ENCODE peak calls at places on chromosomes 6 and 20, in nine cellular contexts. P is psoas muscle, Y is tibial nerve, B is heart left ventricle, M is spleen, A is HCT116, R is suprapubic skin, K is neural progenitor cell, F is hepatocyte. T is an unnamed sample. For H3K27me3 and H3K4me1, the result is how much of the 10 kb centered on the place peaks cover.

GRCh38 chr6:108837236-108837971 is 10.8 kb upstream of the ARMC2 start:
- DNase-seq in P (no peak), Y (no peak), B (no peak), M (no peak), A (no peak), R (no peak), K (no peak), F (no peak), T (no peak)

GRCh38 chr6:7528565-7528964 is 12.9 kb upstream of the DSP start:
- DNase-seq in P (no peak), Y (no peak), B (no peak), M (no peak), A (no peak), R (no peak), K (no peak), F (no peak), T (peak)

GRCh38 chr6:4606016-4606415 is 170.2 kb upstream of the CDYL start:
- DNase-seq in P (no peak), Y (no peak), B (no peak), M (no peak), A (no peak), R (no peak), K (no peak), F (no peak), T (no peak)

GRCh38 chr20:945841-946240 is 29.7 kb upstream of the ANGPT4 start:
- DNase-seq in P (no peak), Y (no peak), B (no peak), M (no peak), A (no peak), R (no peak), K (peak), F (no peak), T (no peak)

GRCh38 chr6:11363881-11364576 is 131.6 kb upstream of the NEDD9 start:
- DNase-seq in P (no peak), Y (no peak), B (no peak), M (no peak), A (no peak), R (no peak), K (no peak), F (no peak), T (peak)

GRCh38 chr6:9334979-9335378 is 899.6 kb upstream of the SLC35B3 start:
- DNase-seq in P (no peak), Y (no peak), B (no peak), M (no peak), A (no peak), R (no peak), K (no peak), F (no peak), T (no peak)

GRCh38 chr20:58700823-58701222 is 8.2 kb downstream of the NPEPL1 start:
- DNase-seq in P (no peak), Y (no peak), B (no peak), M (peak), A (no peak), R (peak), K (no peak), F (no peak), T (no peak)

GRCh38 chr20:46520976-46521579 is 7.7 kb upstream of the ZNF334 start:
- DNase-seq in P (peak), Y (peak), B (no peak), M (peak), A (peak), R (no peak), K (peak), F (peak), T (peak)

GRCh38 chr6:77930945-77931344 is 278.1 kb downstream of the MEI4 start:
- DNase-seq in P (no peak), Y (no peak), B (no peak), M (no peak), A (no peak), R (no peak), K (no peak), F (no peak), T (no peak)

GRCh38 chr6:53290547-53291510 is 57.9 kb downstream of the ELOVL5 start:
- DNase-seq in P (no peak), Y (no peak), B (no peak), M (no peak), A (no peak), R (no peak), K (no peak), F (no peak), T (no peak)

GRCh38 chr20:63101781-63102719 is 95.3 kb upstream of the BHLHE23 start:
- DNase-seq in P (peak), Y (peak), B (peak), M (peak), A (no peak), R (peak), K (peak), F (peak), T (peak)

GRCh38 chr6:46953921-46954320 is 32.2 kb upstream of the ADGRF5 start:
- DNase-seq in P (no peak), Y (no peak), B (no peak), M (no peak), A (no peak), R (no peak), K (no peak), F (no peak), T (no peak)

GRCh38 chr6:46949662-46950280 is 28.0 kb upstream of the ADGRF5 start:
- DNase-seq in P (peak), Y (peak), B (peak), M (no peak), A (no peak), R (no peak), K (no peak), F (no peak), T (no peak)

GRCh38 chr6:46959419-46959818 is 37.7 kb upstream of the ADGRF5 start:
- DNase-seq in P (no peak), Y (no peak), B (no peak), M (no peak), A (no peak), R (no peak), K (no peak), F (no peak), T (no peak)

GRCh38 chr6:46956409-46956808 is 34.7 kb upstream of the ADGRF5 start:
- DNase-seq in P (no peak), Y (no peak), B (no peak), M (no peak), A (no peak), R (no peak), K (no peak), F (no peak), T (no peak)

GRCh38 chr6:46954819-46955520 is 33.2 kb upstream of the ADGRF5 start:
- DNase-seq in P (no peak), Y (no peak), B (no peak), M (no peak), A (no peak), R (no peak), K (no peak), F (no peak), T (peak)
- TF ChIP-seq CTCF in P (no peak), Y (no peak), B (no peak), M (no peak), A (no peak), R (no peak), K (no peak), F (no peak), T (no peak)

GRCh38 chr6:128046033-128046432 is 145.2 kb upstream of the THEMIS start:
- DNase-seq in P (no peak), Y (no peak), B (no peak), M (no peak), A (no peak), R (no peak), K (no peak), F (no peak), T (no peak)
- H3K27me3 ChIP-seq in P (under half), Y (under half), B (under half), M (under half), A (under half), R (under half), K (under half), F (under half), T (under half)

GRCh38 chr6:170283212-170284081 is 7.4 kb downstream of the DLL1 start:
- DNase-seq in P (no peak), Y (no peak), B (no peak), M (peak), A (no peak), R (no peak), K (no peak), F (no peak), T (no peak)
- H3K4me1 ChIP-seq in P (under half), Y (under half), B (under half), M (half or more), A (under half), R (under half), K (under half), F (under half), T (under half)

GRCh38 chr6:112342511-112342910 is 4.6 kb upstream of the RFPL4B start:
- DNase-seq in P (no peak), Y (no peak), B (no peak), M (no peak), A (no peak), R (no peak), K (no peak), F (no peak), T (no peak)

GRCh38 chr6:112332274-112332673 is 14.9 kb upstream of the RFPL4B start:
- DNase-seq in P (no peak), Y (no peak), B (no peak), M (no peak), A (no peak), R (no peak), K (no peak), F (no peak), T (peak)

GRCh38 chr6:112335736-112336135 is 11.4 kb upstream of the RFPL4B start:
- DNase-seq in P (no peak), Y (no peak), B (no peak), M (no peak), A (no peak), R (no peak), K (no peak), F (no peak), T (no peak)

GRCh38 chr6:112338310-112338709 is 8.8 kb upstream of the RFPL4B start:
- DNase-seq in P (no peak), Y (no peak), B (no peak), M (no peak), A (no peak), R (no peak), K (no peak), F (no peak), T (no peak)

GRCh38 chr6:112337209-112337638 is 9.9 kb upstream of the RFPL4B start:
- DNase-seq in P (peak), Y (peak), B (peak), M (no peak), A (peak), R (peak), K (peak), F (peak), T (peak)
- TF ChIP-seq CTCF in P (peak), Y (peak), B (peak), M (no peak), A (peak), R (no peak), K (peak), F (peak), T (peak)

GRCh38 chr6:84773431-84774173 is 9.2 kb upstream of the TBX18 start:
- DNase-seq in P (peak), Y (peak), B (no peak), M (peak), A (no peak), R (peak), K (peak), F (peak), T (peak)

GRCh38 chr6:84773133-84773430 is 8.7 kb upstream of the TBX18 start:
- DNase-seq in P (no peak), Y (no peak), B (no peak), M (no peak), A (no peak), R (peak), K (peak), F (no peak), T (no peak)

GRCh38 chr6:84771732-84772131 is 7.3 kb upstream of the TBX18 start:
- DNase-seq in P (no peak), Y (no peak), B (no peak), M (no peak), A (no peak), R (no peak), K (peak), F (no peak), T (no peak)

GRCh38 chr6:84774174-84775158 is 10.1 kb upstream of the TBX18 start:
- DNase-seq in P (peak), Y (peak), B (peak), M (peak), A (no peak), R (peak), K (peak), F (peak), T (no peak)

DNA sequence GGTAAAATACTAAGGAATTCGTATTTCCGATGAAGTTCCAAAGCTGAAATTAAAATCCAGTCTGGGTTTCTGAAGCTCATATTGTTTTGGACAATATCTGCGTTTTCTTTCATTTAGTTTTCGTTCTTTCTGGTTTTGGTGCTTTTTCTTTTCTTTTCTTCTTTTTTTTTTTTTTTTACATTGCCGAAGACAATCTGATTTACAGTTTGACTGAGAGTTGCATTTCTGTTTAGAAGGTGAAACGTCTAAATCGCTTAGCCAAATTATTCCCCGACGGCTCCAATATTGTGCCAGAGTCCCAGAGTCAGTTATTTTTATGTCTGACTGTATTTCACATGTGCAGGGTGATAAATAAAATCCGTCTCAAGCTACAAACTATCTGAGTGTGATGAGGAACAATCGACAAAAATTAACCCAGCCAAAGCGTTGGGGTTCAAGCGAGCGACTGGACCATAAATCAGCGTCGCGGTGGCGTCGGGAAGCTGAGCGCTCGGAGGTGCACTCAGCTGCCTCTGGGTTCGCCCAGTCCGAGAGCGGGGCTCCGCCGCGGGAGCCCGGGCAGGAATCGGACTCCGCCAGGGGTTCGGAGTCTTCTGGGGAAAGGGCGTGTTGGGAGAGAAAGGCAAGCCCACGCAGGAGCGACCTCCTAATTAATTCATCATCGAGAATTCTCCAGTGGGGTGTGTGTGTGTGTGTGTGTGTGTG is 8.2 kb upstream of the TBX18 start:
- DNase-seq in P (no peak), Y (no peak), B (no peak), M (peak), A (no peak), R (no peak), K (peak), F (no peak), T (no peak)
- H3K27me3 ChIP-seq in P (under half), Y (under half), B (half or more), M (half or more), A (under half), R (half or more), K (half or more), F (half or more), T (half or more)

GRCh38 chr20:3904224-3904623 is 15.0 kb downstream of the PANK2 start:
- DNase-seq in P (no peak), Y (no peak), B (no peak), M (no peak), A (no peak), R (no peak), K (no peak), F (no peak), T (no peak)

GRCh38 chr20:3902446-3902845 is 13.3 kb downstream of the PANK2 start:
- DNase-seq in P (no peak), Y (no peak), B (no peak), M (no peak), A (no peak), R (no peak), K (no peak), F (no peak), T (no peak)

GRCh38 chr20:3900187-3900604 is 11.0 kb downstream of the PANK2 start:
- DNase-seq in P (no peak), Y (no peak), B (no peak), M (no peak), A (no peak), R (no peak), K (no peak), F (no peak), T (no peak)

GRCh38 chr20:3901028-3901746 is 12.0 kb downstream of the PANK2 start:
- DNase-seq in P (no peak), Y (no peak), B (no peak), M (no peak), A (no peak), R (no peak), K (no peak), F (no peak), T (no peak)

GRCh38 chr20:3902041-3902440 is 12.9 kb downstream of the PANK2 start:
- DNase-seq in P (no peak), Y (no peak), B (no peak), M (no peak), A (no peak), R (no peak), K (no peak), F (no peak), T (no peak)
- H3K4me1 ChIP-seq in P (under half), Y (half or more), B (under half), M (half or more), A (under half), R (half or more), K (under half), F (under half), T (under half)

DNA sequence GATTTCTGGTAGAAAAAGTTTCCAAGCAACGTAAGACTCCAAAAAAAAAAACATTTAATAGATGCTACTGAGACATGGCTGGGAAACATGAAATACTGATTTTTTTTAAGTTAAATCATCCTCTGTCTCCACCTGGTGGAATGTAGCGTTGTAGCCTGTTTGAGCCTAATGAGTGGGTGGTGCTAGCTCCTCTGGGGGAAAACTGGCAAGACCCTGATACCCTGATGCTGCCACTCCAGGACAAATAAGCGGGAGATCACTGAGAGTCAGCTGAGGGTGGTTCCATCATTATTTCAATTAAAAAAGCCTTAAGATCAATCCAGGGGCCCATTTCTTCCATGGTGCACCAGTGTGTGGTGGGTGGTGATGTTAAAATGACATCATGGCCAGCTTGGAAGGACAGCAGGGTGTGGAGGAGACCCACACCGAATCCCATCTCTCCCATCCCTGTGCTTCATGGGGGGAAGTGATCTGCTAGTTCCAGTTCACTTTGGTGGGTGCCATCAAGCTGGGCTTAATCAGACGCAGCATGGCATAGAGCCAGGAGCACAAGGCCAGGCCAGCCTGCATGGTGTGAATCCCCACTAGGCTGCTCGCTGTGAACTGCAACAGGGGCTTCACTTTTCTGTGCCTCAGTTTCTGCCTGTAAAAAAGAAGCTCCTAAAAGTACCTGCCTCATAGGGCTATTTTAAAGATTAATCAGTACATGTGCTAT is 12.8 kb upstream of the MRPS10 start:
- DNase-seq in P (no peak), Y (no peak), B (no peak), M (no peak), A (no peak), R (no peak), K (no peak), F (no peak), T (no peak)
- TF ChIP-seq CTCF in P (no peak), Y (no peak), B (no peak), M (no peak), A (peak), R (no peak), K (peak), F (peak), T (peak)

GRCh38 chr6:37516076-37516919 is 16.6 kb upstream of the CCDC167 start:
- DNase-seq in P (no peak), Y (peak), B (no peak), M (peak), A (no peak), R (no peak), K (peak), F (peak), T (no peak)
- H3K27me3 ChIP-seq in P (under half), Y (under half), B (under half), M (under half), A (under half), R (half or more), K (under half), F (under half), T (under half)

T was measured in foreskin keratinocyte.